ENCODE peak calls at places on chromosomes 2 and 18, in nine cellular contexts. C, T, J, B, V, R, X, I and O are unnamed samples.

GRCh38 chr2:215537621-215538020 is 101.8 kb upstream of the FN1 start:
- DNase-seq in I (no peak), X (no peak), J (no peak), C (no peak), R (no peak), B (no peak), T (no peak), V (no peak), O (no peak)

GRCh38 chr2:70716131-70716766 is 51.8 kb downstream of the ADD2 start:
- DNase-seq in C (no peak), X (no peak), I (no peak), J (peak; percentile 64), B (no peak), V (no peak), R (peak; percentile 21), T (no peak), O (no peak)

GRCh38 chr18:77822552-77823138 is 573.0 kb downstream of the GALR1 start:
- DNase-seq in B (no peak), V (no peak), R (no peak), I (no peak), C (no peak), X (peak; percentile 12), T (no peak), J (no peak), O (no peak)

GRCh38 chr2:234917245-234917975 is 34.4 kb upstream of the SH3BP4 start:
- DNase-seq in J (no peak), I (no peak), T (no peak), B (no peak), V (no peak), R (no peak), X (no peak), C (no peak), O (no peak)

GRCh38 chr2:133287709-133288108 is 280.6 kb downstream of the NCKAP5 start:
- DNase-seq in J (no peak), X (no peak), C (no peak), B (no peak), R (no peak), I (no peak), V (no peak), T (no peak), O (no peak)

GRCh38 chr2:154527962-154528361 is 170.5 kb upstream of the KCNJ3 start:
- DNase-seq in T (no peak), B (no peak), J (no peak), C (no peak), R (no peak), X (no peak), I (no peak), V (no peak), O (no peak)

GRCh38 chr2:48313036-48313877 is 216.7 kb upstream of the STON1 start:
- DNase-seq in R (no peak), B (no peak), I (no peak), X (no peak), T (no peak), C (no peak), J (no peak), V (no peak), O (peak; percentile 23)

GRCh38 chr2:8431446-8432125 is 250.3 kb upstream of the ID2 start:
- DNase-seq in I (no peak), J (no peak), C (no peak), T (no peak), X (no peak), R (no peak), V (no peak), B (no peak), O (no peak)